ENCODE peak calls at places on chromosomes 1 and 21, in six cellular contexts. M is K562, J is GM12891, C is GM12878, Q is H1, W is HepG2. X is an unnamed sample.

GRCh38 chr1:193031431-193031830 is 27.7 kb downstream of the UCHL5 start:
- DNase-seq in M (no peak), J (no peak), C (no peak), Q (no peak), W (no peak), X (no peak)

GRCh38 chr21:46351476-46352155 is 27.7 kb downstream of the PCNT start:
- DNase-seq in M (no peak), J (no peak), C (no peak), Q (no peak), W (no peak), X (no peak)

GRCh38 chr1:169511339-169512028 is 25.7 kb upstream of the SLC19A2 start:
- DNase-seq in M (no peak), J (no peak), C (no peak), Q (no peak), W (no peak), X (no peak)

GRCh38 chr1:223831755-223832636 is 13.8 kb downstream of the TP53BP2 start:
- DNase-seq in M (no peak), J (no peak), C (no peak), Q (no peak), W (no peak), X (no peak)

GRCh38 chr1:1631793-1632420 is at the start of gene MMP23B:
- DNase-seq in M (no peak), J (peak), C (no peak), Q (no peak), W (no peak), X (peak)

GRCh38 chr1:192171123-192171522 is 12.9 kb downstream of the RGS18 start:
- DNase-seq in M (peak), J (no peak), C (no peak), Q (no peak), W (no peak), X (no peak)

GRCh38 chr21:37862536-37862935 is 53.7 kb downstream of the KCNJ6 start:
- DNase-seq in M (no peak), J (peak), C (no peak), Q (no peak), W (no peak), X (peak)

GRCh38 chr1:61812916-61813315 is 70.6 kb downstream of the PATJ start:
- DNase-seq in M (no peak), J (no peak), C (no peak), Q (no peak), W (no peak), X (no peak)

GRCh38 chr1:7842517-7842916 is 10.3 kb downstream of the UTS2 start:
- DNase-seq in M (no peak), J (no peak), C (no peak), Q (no peak), W (no peak), X (no peak)

GRCh38 chr1:164707868-164708331 is 148.9 kb downstream of the PBX1 start:
- DNase-seq in M (peak), J (no peak), C (no peak), Q (no peak), W (no peak), X (no peak)

GRCh38 chr21:24988941-24989340 is 618.3 kb downstream of the MRPL39 start:
- DNase-seq in M (no peak), J (no peak), C (no peak), Q (no peak), W (no peak), X (no peak)

GRCh38 chr1:19620786-19621185 is 23.3 kb upstream of the NBL1 start:
- DNase-seq in M (no peak), J (no peak), C (no peak), Q (no peak), W (no peak), X (no peak)

GRCh38 chr1:43930168-43930948 is 3.2 kb upstream of the ARTN start:
- DNase-seq in M (no peak), J (no peak), C (no peak), Q (no peak), W (no peak), X (no peak)

GRCh38 chr1:29121951-29122661 is 1.6 kb downstream of the TMEM200B start:
- DNase-seq in M (no peak), J (no peak), C (no peak), Q (peak), W (no peak), X (no peak)

GRCh38 chr1:29119365-29119929 is 4.3 kb downstream of the TMEM200B start:
- DNase-seq in M (no peak), J (no peak), C (no peak), Q (no peak), W (no peak), X (no peak)

GRCh38 chr1:29121516-29121937 is 2.2 kb downstream of the TMEM200B start:
- DNase-seq in M (no peak), J (no peak), C (no peak), Q (no peak), W (no peak), X (no peak)

GRCh38 chr1:29120367-29120766 is 3.3 kb downstream of the TMEM200B start:
- DNase-seq in M (no peak), J (no peak), C (no peak), Q (no peak), W (no peak), X (no peak)

DNA sequence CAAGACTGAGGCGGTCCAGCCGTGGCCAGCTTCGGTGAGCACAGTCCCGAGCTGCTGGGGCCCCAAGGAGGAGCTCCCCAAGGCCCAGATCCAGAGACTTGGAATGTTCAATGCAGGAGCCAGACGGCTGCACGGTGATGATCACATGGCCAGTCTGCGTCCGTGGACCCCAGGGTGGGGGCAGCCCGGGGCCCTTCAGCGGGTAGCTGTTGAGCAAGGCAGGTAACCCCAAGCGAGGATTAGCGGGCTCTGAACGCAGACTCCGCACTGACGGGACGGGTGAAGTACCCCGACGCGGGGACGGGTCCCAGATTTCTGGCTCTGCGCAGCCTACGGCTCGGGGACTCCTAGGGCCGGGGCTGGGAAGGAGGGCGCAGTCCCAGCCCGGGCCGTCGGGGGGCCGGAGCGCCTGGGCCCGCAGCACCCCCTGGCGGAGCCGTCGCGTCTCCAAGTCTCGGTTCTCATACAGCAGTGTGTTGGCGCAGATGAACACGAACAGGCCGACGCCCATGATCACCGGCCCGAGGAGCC is 2.7 kb downstream of the TMEM200B start:
- DNase-seq in M (no peak), J (peak), C (no peak), Q (no peak), W (no peak), X (peak)
- TF ChIP-seq TAF1 in M (no peak), J (no peak), C (no peak), Q (peak), W (no peak), X (no peak)

GRCh38 chr1:178464566-178464965 is 32.2 kb downstream of the CLEC20A start:
- DNase-seq in M (no peak), J (no peak), C (no peak), Q (no peak), W (no peak), X (no peak)

GRCh38 chr1:178464141-178464540 is 32.6 kb downstream of the CLEC20A start:
- DNase-seq in M (no peak), J (no peak), C (no peak), Q (no peak), W (no peak), X (no peak)

GRCh38 chr1:178465011-178465410 is 31.8 kb downstream of the CLEC20A start:
- DNase-seq in M (no peak), J (no peak), C (no peak), Q (no peak), W (no peak), X (no peak)

GRCh38 chr1:178470411-178470960 is 26.3 kb downstream of the CLEC20A start:
- DNase-seq in M (no peak), J (no peak), C (no peak), Q (no peak), W (no peak), X (no peak)

GRCh38 chr1:178467837-178468236 is 28.9 kb downstream of the CLEC20A start:
- DNase-seq in M (no peak), J (no peak), C (no peak), Q (no peak), W (no peak), X (no peak)
- TF ChIP-seq POLR2AphosphoS5 in M (no peak), J (no peak), C (no peak), Q (no peak), W (no peak), X (no peak)

DNA sequence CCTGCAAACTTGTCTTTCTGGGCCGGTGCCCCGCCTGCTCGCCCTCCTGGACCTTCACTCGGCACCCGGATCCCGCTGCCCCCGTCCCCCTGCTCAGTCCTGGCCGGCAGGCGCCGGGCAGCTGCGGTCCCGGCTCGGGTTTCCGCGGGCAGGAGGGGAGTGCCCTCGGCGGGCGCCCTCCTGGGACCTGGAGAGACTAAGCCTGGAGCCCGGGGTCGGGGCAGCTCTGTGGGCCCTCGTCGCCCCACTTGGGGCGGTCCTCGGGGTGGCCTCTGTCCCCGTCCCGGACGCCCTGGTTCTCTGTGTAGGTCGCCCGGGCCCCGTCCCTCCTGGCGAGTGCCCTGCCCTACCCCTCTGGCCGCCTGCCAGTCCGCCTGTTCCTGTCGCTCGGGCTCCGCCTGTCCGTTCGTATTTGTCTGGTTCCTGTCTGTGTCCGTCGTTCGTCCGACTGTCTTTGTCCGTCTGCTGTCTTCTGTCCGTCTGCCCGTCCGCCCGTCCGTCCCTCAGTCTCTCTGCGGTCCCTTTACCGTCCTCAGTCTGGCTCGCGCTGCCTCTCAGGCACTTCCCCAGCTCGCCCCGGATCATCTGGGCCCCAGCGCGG is 492 bp downstream of the SERINC2 start:
- DNase-seq in M (peak), J (no peak), C (no peak), Q (no peak), W (no peak), X (no peak)
- TF ChIP-seq POLR2A in M (no peak), J (no peak), C (no peak), Q (no peak), W (no peak), X (no peak)

GRCh38 chr1:147611587-147611986 is 58.7 kb downstream of the ACP6 start:
- DNase-seq in M (no peak), J (no peak), C (no peak), Q (no peak), W (no peak), X (no peak)
- TF ChIP-seq TAF1 in M (no peak), J (no peak), C (no peak), Q (no peak), W (no peak), X (no peak)

GRCh38 chr1:173190101-173190895 is 16.8 kb downstream of the TNFSF4 start:
- DNase-seq in M (no peak), J (no peak), C (peak), Q (no peak), W (peak), X (no peak)
- TF ChIP-seq POLR2AphosphoS5 in M (no peak), J (no peak), C (no peak), Q (no peak), W (no peak), X (no peak)

DNA sequence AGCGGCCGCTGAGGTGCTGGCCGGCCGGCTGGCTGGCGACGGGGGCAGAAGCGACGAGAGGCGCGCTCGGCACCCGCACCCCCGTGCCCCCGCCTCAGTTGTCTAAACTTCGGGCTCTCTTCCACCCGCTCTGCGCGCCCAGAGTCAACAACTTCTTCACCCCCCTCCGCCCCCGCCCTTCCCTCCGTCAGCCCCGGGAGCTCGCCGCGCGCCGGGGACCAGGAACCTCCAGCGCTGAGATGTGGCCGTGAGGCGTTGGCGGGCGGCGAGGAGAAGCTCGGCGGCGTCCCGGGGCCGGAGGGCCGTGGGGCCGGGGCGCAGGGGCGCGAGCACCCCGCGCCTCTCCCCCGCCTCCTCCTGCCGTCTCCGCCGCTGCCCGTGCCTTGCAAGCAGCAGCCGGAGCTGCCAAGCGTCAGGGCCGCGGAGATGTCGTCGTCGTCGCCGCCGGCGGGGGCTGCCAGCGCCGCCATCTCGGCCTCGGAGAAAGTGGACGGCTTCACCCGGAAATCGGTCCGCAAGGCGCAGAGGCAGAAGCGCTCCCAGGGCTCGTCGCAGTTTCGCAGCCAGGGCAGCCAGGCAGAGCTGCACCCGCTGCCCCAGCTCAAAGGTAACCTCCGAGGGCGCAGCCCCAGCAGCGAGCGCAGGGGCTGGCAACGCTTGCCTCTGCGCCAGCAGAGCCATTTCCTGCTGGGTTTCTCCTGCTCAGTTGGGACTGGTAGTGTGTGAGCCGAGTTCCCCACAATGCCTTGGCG is 651 bp downstream of the PPP2R5A start:
- DNase-seq in M (peak), J (peak), C (no peak), Q (no peak), W (no peak), X (peak)
- TF ChIP-seq POLR2A in M (peak), J (peak), C (peak), Q (no peak), W (peak), X (peak)

DNA sequence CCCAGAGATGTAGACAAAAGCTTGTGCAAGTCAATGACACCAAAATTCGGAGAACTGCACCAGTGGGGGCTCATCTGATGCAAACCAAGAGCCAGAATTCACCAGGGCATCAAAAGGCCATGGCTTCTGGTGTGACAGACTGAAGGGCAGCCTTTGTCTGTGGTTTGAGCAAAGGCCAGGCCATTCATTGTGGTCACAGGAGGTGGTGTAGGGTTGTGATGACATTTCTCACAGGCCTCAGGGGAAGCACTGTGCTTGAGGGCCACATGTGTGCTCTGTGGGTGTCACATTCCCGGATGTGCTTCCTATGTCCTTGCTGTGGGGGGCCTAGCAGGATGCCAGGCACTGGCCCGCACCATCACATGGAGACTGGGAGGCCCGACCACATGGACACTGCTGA is 22.5 kb upstream of the KCNE1 start:
- DNase-seq in M (no peak), J (no peak), C (no peak), Q (no peak), W (peak), X (no peak)
- TF ChIP-seq TAF1 in M (no peak), J (no peak), C (no peak), Q (no peak), W (no peak), X (no peak)

DNA sequence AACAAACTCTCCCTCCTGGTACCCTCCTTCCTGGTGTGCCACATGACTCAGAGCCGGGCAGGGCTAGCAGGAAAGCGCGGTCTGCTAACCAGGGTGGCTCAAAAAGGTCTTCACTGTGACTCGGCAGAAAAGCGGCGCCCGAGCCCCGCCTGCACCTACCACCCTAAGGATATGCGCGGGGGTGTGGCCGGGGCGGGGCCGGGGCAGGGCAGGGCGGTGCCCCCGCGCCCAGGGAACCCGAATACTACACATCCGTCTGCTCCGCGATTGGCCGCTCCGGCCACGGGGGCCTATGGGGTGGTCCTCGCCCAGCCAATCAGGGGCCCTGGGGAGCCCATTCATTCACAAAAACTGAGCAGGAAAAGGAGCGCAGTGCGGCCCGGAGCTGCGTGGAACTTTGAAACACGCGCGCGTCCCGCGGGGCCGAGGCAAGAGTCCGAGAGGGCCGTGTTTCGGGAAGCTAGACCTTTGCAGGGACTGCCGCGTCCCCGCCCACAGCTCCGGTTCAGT is 1.7 kb downstream of the LRP8 start:
- DNase-seq in M (peak), J (peak), C (peak), Q (peak), W (peak), X (peak)
- TF ChIP-seq POLR2AphosphoS5 in M (peak), J (peak), C (peak), Q (peak), W (peak), X (peak)

DNA sequence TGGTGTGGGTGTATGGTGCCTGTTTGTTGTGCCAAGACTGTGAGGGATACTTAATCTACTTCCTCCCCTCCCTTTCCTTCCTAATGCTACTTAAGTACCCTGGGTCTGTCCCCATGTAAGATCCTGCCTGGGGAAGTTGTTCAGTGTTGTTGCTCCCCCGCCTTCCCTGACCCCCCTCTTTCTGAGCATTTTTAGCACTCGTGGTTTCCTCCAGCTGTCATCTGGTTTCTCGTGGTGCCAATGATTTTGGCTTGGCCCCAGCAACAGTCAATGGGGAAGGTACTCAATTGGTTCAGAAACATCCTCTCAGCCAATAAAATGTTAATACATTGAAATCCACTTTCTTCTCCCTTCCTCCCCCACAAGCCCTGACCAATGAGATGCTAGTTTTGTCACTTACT is 8.0 kb upstream of the B4GALT3 start:
- DNase-seq in M (peak), J (peak), C (peak), Q (no peak), W (no peak), X (peak)
- TF ChIP-seq POLR2A in M (no peak), J (peak), C (peak), Q (no peak), W (no peak), X (peak)

GRCh38 chr1:232307299-232307698 is 322.6 kb downstream of the SIPA1L2 start:
- DNase-seq in M (no peak), J (no peak), C (no peak), Q (no peak), W (no peak), X (no peak)

GRCh38 chr1:232302376-232303049 is 327.4 kb downstream of the SIPA1L2 start:
- DNase-seq in M (no peak), J (no peak), C (no peak), Q (no peak), W (no peak), X (no peak)

GRCh38 chr1:232303221-232303620 is 326.7 kb downstream of the SIPA1L2 start:
- DNase-seq in M (no peak), J (no peak), C (no peak), Q (no peak), W (no peak), X (no peak)

GRCh38 chr1:232306269-232306911 is 323.5 kb downstream of the SIPA1L2 start:
- DNase-seq in M (no peak), J (no peak), C (no peak), Q (no peak), W (no peak), X (no peak)

DNA sequence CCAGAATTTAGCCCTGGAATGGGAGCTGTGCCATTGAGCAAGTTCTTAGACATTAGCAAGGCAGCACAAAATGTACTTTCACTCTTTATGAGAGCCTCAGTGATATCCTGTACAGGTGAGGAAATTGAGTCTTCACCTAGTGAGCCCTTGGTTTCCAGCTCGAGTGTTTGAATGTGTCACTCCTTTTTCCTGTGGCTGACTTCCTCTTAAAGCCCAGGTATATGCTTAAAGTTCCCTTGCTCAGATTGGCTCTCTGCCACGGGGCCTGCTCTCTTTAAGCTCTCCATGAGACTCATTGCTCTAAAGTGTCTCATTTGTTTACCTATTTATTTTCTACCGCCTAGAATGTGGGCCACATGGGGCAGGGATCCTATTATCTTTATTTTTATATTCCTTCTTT is 324.9 kb downstream of the SIPA1L2 start:
- DNase-seq in M (no peak), J (no peak), C (no peak), Q (no peak), W (no peak), X (no peak)
- TF ChIP-seq TAF1 in M (no peak), J (no peak), C (no peak), Q (no peak), W (no peak), X (no peak)